ENCODE peak calls at places on chromosome 4, in four cellular contexts. H is suprapubic skin, O is ovary, M is heart right ventricle. Y is an unnamed sample. For H3K4me1, the result is how much of the 10 kb centered on the place peaks cover.

GRCh38 chr4:26441110-26441509 is 49.2 kb downstream of the CCKAR start:
- DNase-seq in O (peak), H (no peak), M (no peak), Y (no peak)

GRCh38 chr4:3630934-3631585 is 98.8 kb upstream of the LRPAP1 start:
- DNase-seq in H (no peak), O (no peak), M (no peak), Y (no peak)

GRCh38 chr4:129900430-129900953 is 804.5 kb downstream of the C4orf33 start:
- DNase-seq in M (no peak), O (no peak), H (no peak), Y (no peak)

GRCh38 chr4:141971854-141972253 is 335.5 kb downstream of the IL15 start:
- DNase-seq in H (no peak), M (no peak), O (no peak), Y (no peak)

GRCh38 chr4:185359767-185360446 is 35.8 kb downstream of the LRP2BP start:
- DNase-seq in M (no peak), O (no peak), H (no peak), Y (no peak)

GRCh38 chr4:27327421-27328181 is 467.0 kb downstream of the STIM2 start:
- DNase-seq in O (no peak), H (no peak), M (no peak), Y (no peak)

GRCh38 chr4:7753271-7753670 is 186.4 kb downstream of the AFAP1 start:
- DNase-seq in O (no peak), H (no peak), M (no peak), Y (no peak)

GRCh38 chr4:178599521-178599920 is 1157.3 kb upstream of the AGA start:
- DNase-seq in H (no peak), O (no peak), M (no peak), Y (no peak)

GRCh38 chr4:82773049-82773448 is 25.5 kb downstream of the SCD5 start:
- DNase-seq in M (no peak), H (no peak), O (no peak), Y (no peak)

GRCh38 chr4:116926631-116927295 is 158.6 kb downstream of the TRAM1L1 start:
- DNase-seq in H (no peak), O (no peak), M (no peak), Y (no peak)

GRCh38 chr4:57098945-57099344 is 11.2 kb downstream of the IGFBP7 start:
- DNase-seq in M (no peak), O (no peak), H (no peak), Y (no peak)

GRCh38 chr4:26992657-26993361 is 132.2 kb downstream of the STIM2 start:
- DNase-seq in O (peak), M (peak), H (no peak), Y (no peak)

GRCh38 chr4:76784237-76784636 is 113.7 kb downstream of the SOWAHB start:
- DNase-seq in O (no peak), H (no peak), M (no peak), Y (no peak)

GRCh38 chr4:70280567-70280966 is 38.2 kb downstream of the CSN3 start:
- DNase-seq in H (no peak), M (no peak), O (no peak), Y (peak)

GRCh38 chr4:139675156-139675555 is 9.5 kb downstream of the MGST2 start:
- DNase-seq in O (no peak), H (no peak), M (no peak), Y (no peak)

GRCh38 chr4:2928242-2929155 is 34.7 kb downstream of the NOP14 start:
- DNase-seq in H (peak), M (no peak), O (no peak), Y (no peak)

GRCh38 chr4:14383652-14384051 is 618.6 kb upstream of the CPEB2 start:
- DNase-seq in O (no peak), H (no peak), M (no peak), Y (no peak)

GRCh38 chr4:6752486-6752829 is 30.1 kb upstream of the KIAA0232 start:
- DNase-seq in M (no peak), H (no peak), O (no peak), Y (no peak)
- H3K4me1 ChIP-seq in M (under half), H (under half), O (under half), Y (under half)

DNA sequence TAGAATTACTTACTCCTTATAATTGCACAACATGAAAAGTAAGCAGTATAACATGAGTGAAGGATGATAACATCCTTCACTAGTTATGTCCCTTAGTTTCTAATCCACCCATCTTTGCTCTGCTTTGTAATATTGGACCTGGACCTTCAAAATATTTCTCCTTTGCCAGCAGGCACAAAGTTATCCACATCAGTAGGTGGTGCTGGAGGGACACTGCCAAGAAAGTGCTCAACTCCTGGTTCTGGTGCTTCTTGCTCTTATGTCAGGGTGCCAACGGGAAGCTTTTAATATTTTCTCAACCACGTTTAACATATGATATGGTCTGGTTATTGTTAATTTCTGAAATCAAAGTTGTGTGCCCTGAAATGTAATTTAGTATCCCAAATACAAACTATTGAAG is 49.1 kb downstream of the TMEM165 start:
- DNase-seq in M (no peak), O (no peak), H (no peak), Y (no peak)
- TF ChIP-seq CTCF in M (no peak), O (no peak), H (peak), Y (no peak)

GRCh38 chr4:81492596-81492995 is 20.9 kb upstream of the RASGEF1B start:
- DNase-seq in O (no peak), M (no peak), H (no peak), Y (no peak)

GRCh38 chr4:81491943-81492342 is 20.2 kb upstream of the RASGEF1B start:
- DNase-seq in M (no peak), H (no peak), O (no peak), Y (no peak)

GRCh38 chr4:81495308-81495707 is 23.6 kb upstream of the RASGEF1B start:
- DNase-seq in O (no peak), M (no peak), H (no peak), Y (no peak)

GRCh38 chr4:81490761-81491160 is 19.1 kb upstream of the RASGEF1B start:
- DNase-seq in M (no peak), O (no peak), H (no peak), Y (no peak)

DNA sequence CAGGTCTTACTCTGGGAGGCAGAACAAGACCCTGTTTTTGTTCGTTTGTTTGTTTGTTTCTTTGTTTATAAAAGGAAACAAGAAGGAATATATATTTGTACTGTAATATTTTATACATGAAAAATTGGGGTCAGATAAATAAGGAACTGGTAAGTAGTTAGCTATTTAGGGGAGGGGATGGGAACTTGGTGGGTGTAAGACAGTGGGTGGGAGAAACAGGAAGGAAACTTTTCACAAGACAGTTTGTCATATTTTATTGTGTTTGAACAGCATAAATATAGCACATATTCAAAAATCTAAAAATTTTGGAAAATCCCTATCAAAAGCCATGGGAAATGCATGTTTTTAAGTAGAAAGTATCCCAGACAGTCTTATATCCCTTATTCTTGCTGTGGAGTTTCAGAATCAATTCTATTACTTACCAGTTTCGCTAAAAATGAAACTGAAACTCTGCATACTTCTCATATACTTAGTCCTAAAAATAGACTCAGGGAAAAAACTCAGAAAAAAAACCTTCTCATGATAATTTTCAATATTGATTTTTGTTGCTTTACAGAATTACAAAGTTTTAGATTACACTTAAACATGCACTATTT is 22.3 kb upstream of the RASGEF1B start:
- DNase-seq in O (no peak), H (no peak), M (no peak), Y (no peak)
- H3K4me1 ChIP-seq in O (under half), H (under half), M (under half), Y (under half)

DNA sequence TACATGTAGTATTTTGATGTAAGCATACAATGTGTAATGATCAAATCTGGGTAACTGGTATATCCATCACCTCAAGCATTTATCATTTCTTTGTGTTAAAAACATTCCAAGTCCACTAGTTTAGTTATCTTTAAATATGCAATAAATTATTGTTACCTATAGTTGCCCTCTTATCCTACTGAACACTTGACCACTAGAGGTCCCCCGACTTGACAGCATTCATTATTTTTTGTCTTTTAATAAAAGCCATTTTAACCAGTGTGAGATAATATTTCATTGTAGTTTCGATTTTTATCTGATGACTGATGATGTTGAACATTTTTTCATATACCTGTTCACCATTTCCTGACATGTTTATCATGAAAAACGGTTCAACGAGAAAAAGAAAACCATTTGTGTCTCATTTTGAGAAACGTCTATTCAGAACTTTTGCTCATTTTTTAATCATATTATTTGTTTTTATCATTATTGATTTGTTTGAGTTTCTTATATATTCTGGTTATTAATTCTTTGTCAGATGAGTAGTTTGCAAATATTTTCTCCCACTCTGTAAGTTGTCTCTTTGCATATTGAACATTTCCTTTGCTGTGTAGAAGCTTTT is 199.0 kb upstream of the CXXC4 start:
- DNase-seq in M (no peak), H (no peak), O (no peak), Y (no peak)
- TF ChIP-seq CTCF in M (no peak), H (no peak), O (no peak), Y (no peak)

DNA sequence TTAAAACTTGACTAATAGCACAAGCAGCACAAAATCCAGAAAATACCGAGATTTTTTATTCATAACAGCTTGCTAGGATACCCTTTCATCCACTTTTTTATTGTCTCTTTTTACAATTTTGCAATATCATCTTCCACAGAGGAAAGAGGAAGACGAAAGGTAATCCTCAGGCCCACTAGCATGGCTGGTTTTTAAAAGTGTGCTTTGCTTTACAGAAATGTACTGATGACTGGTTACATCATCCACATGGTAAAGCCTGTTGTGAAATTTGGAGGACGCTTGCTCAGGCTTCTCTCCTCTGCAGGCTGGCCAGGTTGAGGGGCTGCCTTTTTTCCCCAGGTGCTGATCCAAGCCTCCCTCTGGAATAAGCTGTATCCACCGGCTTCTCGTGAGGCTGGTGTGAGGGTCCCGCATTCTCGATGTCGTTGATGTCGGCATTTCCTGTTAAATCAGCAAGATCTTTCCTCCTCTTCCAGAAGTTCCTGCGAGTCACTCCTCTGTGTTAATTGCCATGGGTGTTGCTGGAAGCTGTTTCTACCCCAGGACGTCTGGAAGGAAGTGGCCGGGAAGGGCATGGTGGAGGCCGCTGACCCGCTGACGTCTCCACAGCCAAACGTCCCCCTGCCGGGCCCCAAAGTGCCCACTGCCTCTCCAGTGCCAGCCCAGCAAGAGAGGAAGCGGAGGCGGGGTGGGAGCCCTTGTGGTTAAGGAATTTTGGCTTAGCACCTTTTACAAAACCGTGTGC is 5.8 kb upstream of the DGKQ start:
- DNase-seq in H (no peak), O (no peak), M (no peak), Y (no peak)
- H3K4me1 ChIP-seq in H (under half), O (under half), M (under half), Y (under half)

GRCh38 chr4:15586046-15586445 is 69.1 kb downstream of the FBXL5 start:
- DNase-seq in H (no peak), M (no peak), O (no peak), Y (no peak)
- TF ChIP-seq CTCF in H (no peak), M (no peak), O (no peak), Y (no peak)

DNA sequence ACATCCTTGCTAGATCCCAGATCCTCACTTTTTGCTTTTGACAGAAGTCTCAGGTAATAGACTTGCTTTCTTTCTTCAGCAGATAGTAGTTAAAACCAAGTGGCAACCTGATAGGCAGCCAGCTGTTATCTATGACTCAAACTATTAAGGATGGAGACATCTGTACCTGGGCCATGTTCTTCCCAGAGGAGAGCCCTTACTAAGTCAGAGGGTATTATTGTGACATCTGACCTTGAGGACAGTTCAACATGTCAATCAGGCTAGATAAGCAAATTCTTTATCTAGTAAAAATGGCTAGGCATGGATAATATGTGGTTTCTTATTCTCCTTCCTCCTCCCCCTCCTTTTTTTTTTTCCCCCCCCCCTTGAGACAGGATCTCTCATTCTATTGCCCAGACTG is 39.2 kb downstream of the TRIM2 start:
- DNase-seq in H (no peak), M (no peak), O (no peak), Y (no peak)
- H3K4me1 ChIP-seq in H (under half), M (under half), O (under half), Y (under half)